ENCODE peak calls at places on chromosomes 7 and 10, in seven cellular contexts. Q is bronchial epithelial cell, T is body of pancreas, D is prostate gland, H is adrenal gland, C is H7, M is psoas muscle. I is an unnamed sample. For H3K36me3, the result is how much of the 10 kb centered on the place peaks cover.

GRCh38 chr10:99370993-99371392 is 41.8 kb downstream of the CNNM1 start:
- DNase-seq in Q (peak), T (no peak), D (no peak), H (no peak), C (no peak), M (no peak), I (no peak)

GRCh38 chr10:25933653-25934608 is at the start of gene MYO3A:
- DNase-seq in Q (no peak), T (peak), D (no peak), H (no peak), C (peak), M (no peak), I (no peak)

GRCh38 chr10:3471927-3472704 is 299.5 kb upstream of the PITRM1 start:
- DNase-seq in Q (peak), T (no peak), D (peak), H (no peak), C (no peak), M (no peak), I (no peak)

GRCh38 chr10:27752673-27753237 is 7.1 kb upstream of the MKX start:
- DNase-seq in Q (no peak), T (no peak), D (no peak), H (no peak), C (no peak), M (no peak), I (no peak)

GRCh38 chr10:9792181-9792580 is 1225.5 kb upstream of the CELF2 start:
- DNase-seq in Q (peak), T (no peak), D (no peak), H (no peak), C (no peak), M (no peak), I (no peak)

GRCh38 chr7:119664601-119665000 is 608.4 kb upstream of the KCND2 start:
- DNase-seq in Q (peak), T (no peak), D (no peak), H (no peak), C (no peak), M (no peak), I (no peak)

GRCh38 chr7:27154369-27154768 is 2.0 kb upstream of the HOXA3 start:
- DNase-seq in Q (no peak), T (peak), D (no peak), H (no peak), C (peak), M (peak), I (no peak)

GRCh38 chr7:74092321-74092963 is 8.8 kb downstream of the LIMK1 start:
- DNase-seq in Q (no peak), T (no peak), D (no peak), H (peak), C (peak), M (peak), I (no peak)

GRCh38 chr7:149321978-149322541 is 60.1 kb downstream of the ZNF783 start:
- DNase-seq in Q (no peak), T (no peak), D (no peak), H (no peak), C (no peak), M (no peak), I (no peak)

GRCh38 chr10:12801214-12802087 is 200.1 kb downstream of the CCDC3 start:
- DNase-seq in Q (peak), T (no peak), D (no peak), H (no peak), C (no peak), M (no peak), I (no peak)

GRCh38 chr7:99489235-99489634 is 10.8 kb downstream of the ZNF394 start:
- DNase-seq in Q (no peak), T (no peak), D (no peak), H (no peak), C (peak), M (peak), I (no peak)

GRCh38 chr10:43396061-43396927 is 12.7 kb downstream of the HNRNPF start:
- DNase-seq in Q (peak), T (peak), D (peak), H (peak), C (peak), M (peak), I (no peak)

GRCh38 chr7:27946351-27946750 is 206.4 kb downstream of the TAX1BP1 start:
- DNase-seq in Q (no peak), T (no peak), D (no peak), H (no peak), C (no peak), M (no peak), I (no peak)

GRCh38 chr7:36315309-36315948 is 74.2 kb upstream of the ANLN start:
- DNase-seq in Q (peak), T (no peak), D (no peak), H (peak), C (peak), M (no peak), I (no peak)

GRCh38 chr10:11533328-11533781 is 78.1 kb downstream of the USP6NL start:
- DNase-seq in Q (no peak), T (no peak), D (no peak), H (no peak), C (no peak), M (no peak), I (no peak)

GRCh38 chr10:69279110-69279509 is 814 bp downstream of the HK1 start:
- DNase-seq in Q (no peak), T (no peak), D (no peak), H (no peak), C (no peak), M (no peak), I (no peak)

GRCh38 chr10:109480836-109481235 is 442.5 kb downstream of the XPNPEP1 start:
- DNase-seq in Q (peak), T (no peak), D (no peak), H (no peak), C (no peak), M (no peak), I (no peak)

GRCh38 chr7:135690566-135690965 is 28.3 kb downstream of the STMP1 start:
- DNase-seq in Q (no peak), T (no peak), D (no peak), H (no peak), C (no peak), M (no peak), I (no peak)

GRCh38 chr10:3037182-3037581 is 30.2 kb upstream of the PFKP start:
- DNase-seq in Q (no peak), T (no peak), D (no peak), H (no peak), C (no peak), M (no peak), I (no peak)

GRCh38 chr7:148485618-148486017 is 104.9 kb upstream of the C7orf33 start:
- DNase-seq in Q (peak), T (no peak), D (no peak), H (no peak), C (no peak), M (no peak), I (no peak)

GRCh38 chr7:139776486-139777303 is 1.1 kb downstream of the HIPK2 start:
- DNase-seq in Q (peak), T (peak), D (peak), H (peak), C (peak), M (no peak), I (no peak)

GRCh38 chr10:14523286-14523685 is 192.6 kb upstream of the FRMD4A start:
- DNase-seq in Q (no peak), T (no peak), D (no peak), H (no peak), C (no peak), M (no peak), I (no peak)

GRCh38 chr7:116528008-116528789 is 3.4 kb downstream of the CAV1 start:
- DNase-seq in Q (peak), T (no peak), D (no peak), H (peak), C (no peak), M (peak), I (peak)

GRCh38 chr10:12784646-12785045 is 216.9 kb downstream of the CCDC3 start:
- DNase-seq in Q (no peak), T (no peak), D (no peak), H (no peak), C (no peak), M (no peak), I (no peak)

GRCh38 chr7:69630292-69630691 is 32.0 kb downstream of the AUTS2 start:
- DNase-seq in Q (peak), T (no peak), D (no peak), H (peak), C (no peak), M (no peak), I (no peak)

GRCh38 chr7:25584557-25584956 is 356.3 kb upstream of the NPVF start:
- DNase-seq in Q (no peak), T (no peak), D (no peak), H (no peak), C (no peak), M (no peak), I (no peak)

GRCh38 chr7:80830584-80831319 is 88.1 kb downstream of the SEMA3C start:
- DNase-seq in Q (peak), T (no peak), D (no peak), H (no peak), C (no peak), M (no peak), I (no peak)

GRCh38 chr10:118735294-118735693 is 19.5 kb downstream of the CACUL1 start:
- DNase-seq in Q (peak), T (no peak), D (no peak), H (no peak), C (no peak), M (no peak), I (no peak)

GRCh38 chr10:94194256-94194655 is 168.5 kb downstream of the NOC3L start:
- DNase-seq in Q (peak), T (no peak), D (no peak), H (no peak), C (no peak), M (no peak), I (no peak)

GRCh38 chr10:14859043-14859442 is 19.6 kb upstream of the SUV39H2 start:
- DNase-seq in Q (no peak), T (no peak), D (no peak), H (no peak), C (no peak), M (no peak), I (no peak)

GRCh38 chr7:127137146-127137545 is 115.6 kb downstream of the GRM8 start:
- DNase-seq in Q (no peak), T (no peak), D (no peak), H (no peak), C (no peak), M (no peak), I (no peak)

GRCh38 chr7:20661884-20662283 is 46.4 kb downstream of the ABCB5 start:
- DNase-seq in Q (no peak), T (no peak), D (no peak), H (no peak), C (no peak), M (no peak), I (no peak)

DNA sequence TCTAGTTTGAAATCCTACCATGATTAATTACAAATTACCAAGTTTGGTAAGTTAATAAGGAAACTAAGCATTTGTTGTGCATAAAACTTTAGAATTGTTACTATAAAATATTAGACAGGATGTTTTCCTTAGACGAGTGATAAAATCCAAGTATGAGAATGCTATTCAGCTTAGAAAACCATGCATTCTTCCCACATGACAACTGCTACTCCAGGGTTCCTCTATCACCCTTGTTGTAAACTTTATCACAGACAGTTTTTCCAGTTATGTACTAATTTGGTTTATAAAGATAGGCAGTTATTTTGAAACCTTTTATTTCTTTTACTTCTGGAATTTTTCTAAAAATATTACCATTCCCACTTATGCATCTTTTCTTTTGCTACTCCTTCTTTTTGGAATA is 52.0 kb downstream of the SIRT1 start:
- DNase-seq in Q (no peak), T (no peak), D (no peak), H (no peak), C (no peak), M (no peak), I (no peak)
- H3K36me3 ChIP-seq in Q (under half), T (under half), D (under half), H (under half), C (under half), M (half or more), I (under half)

GRCh38 chr10:97759157-97759980 is 12.4 kb downstream of the SFRP5 start:
- DNase-seq in Q (peak), T (peak), D (peak), H (peak), C (peak), M (peak), I (no peak)
- H3K36me3 ChIP-seq in Q (under half), T (under half), D (under half), H (under half), C (under half), M (half or more), I (under half)

DNA sequence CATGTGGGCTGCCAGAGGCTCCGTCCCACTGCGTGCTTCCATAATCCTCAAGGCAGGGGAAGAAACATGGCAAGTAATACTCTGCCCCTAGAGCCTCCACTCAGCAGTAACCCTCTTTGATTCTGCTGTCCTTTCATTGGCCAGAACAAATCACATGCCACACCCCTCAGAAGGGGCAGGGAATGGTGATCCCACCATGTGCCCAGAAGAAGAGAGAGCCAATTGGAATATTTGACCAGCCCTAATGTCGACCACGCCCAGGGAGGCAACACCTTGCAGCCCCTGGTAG is 114.8 kb upstream of the ZMIZ1 start:
- DNase-seq in Q (no peak), T (no peak), D (no peak), H (no peak), C (no peak), M (no peak), I (no peak)
- H3K36me3 ChIP-seq in Q (under half), T (under half), D (under half), H (under half), C (under half), M (under half), I (under half)

GRCh38 chr7:44212018-44212417 is 11.2 kb downstream of the YKT6 start:
- DNase-seq in Q (no peak), T (no peak), D (no peak), H (no peak), C (peak), M (peak), I (no peak)

GRCh38 chr7:44213872-44214595 is 13.3 kb downstream of the YKT6 start:
- DNase-seq in Q (peak), T (no peak), D (no peak), H (no peak), C (peak), M (peak), I (no peak)

GRCh38 chr7:44211126-44211675 is 10.4 kb downstream of the YKT6 start:
- DNase-seq in Q (no peak), T (no peak), D (no peak), H (no peak), C (peak), M (peak), I (no peak)

GRCh38 chr7:44212581-44213184 is 11.9 kb downstream of the YKT6 start:
- DNase-seq in Q (no peak), T (no peak), D (no peak), H (no peak), C (no peak), M (peak), I (no peak)

DNA sequence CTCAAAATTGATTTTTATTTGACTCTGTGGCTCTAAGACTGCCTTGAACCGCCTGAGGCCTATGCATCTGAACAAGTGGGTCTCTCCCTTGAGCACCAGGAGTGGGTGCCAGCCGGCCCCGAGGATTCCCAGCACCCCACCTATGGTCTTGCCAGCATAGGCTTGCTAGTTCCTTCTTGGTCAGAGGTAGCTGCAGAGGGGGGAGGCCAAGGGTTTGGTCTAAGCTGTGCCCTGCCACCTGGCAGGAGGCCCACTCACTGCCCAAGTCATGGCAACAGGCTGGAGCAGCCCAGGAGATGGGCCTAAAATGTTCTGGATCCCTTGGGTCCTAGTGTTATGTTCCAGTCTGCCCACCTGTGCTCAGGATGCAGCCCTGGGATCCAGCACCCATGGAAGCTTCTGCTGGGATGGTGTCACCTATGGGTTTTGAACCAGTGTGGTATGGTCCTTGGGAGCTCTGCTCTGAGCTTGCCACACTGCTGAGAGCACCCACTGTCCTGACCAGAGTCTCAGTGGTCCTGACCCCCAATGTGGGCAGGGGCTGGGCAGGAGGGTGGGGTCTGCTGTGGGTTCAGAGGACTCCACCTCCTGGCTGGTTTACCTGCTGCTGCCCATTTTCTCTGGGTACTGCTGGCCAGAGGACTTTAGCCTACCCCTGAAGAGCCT is 12.6 kb downstream of the YKT6 start:
- DNase-seq in Q (no peak), T (no peak), D (no peak), H (no peak), C (no peak), M (peak), I (no peak)
- H3K36me3 ChIP-seq in Q (under half), T (under half), D (under half), H (under half), C (under half), M (under half), I (under half)

GRCh38 chr10:79220296-79220695 is 127.0 kb upstream of the PPIF start:
- DNase-seq in Q (no peak), T (no peak), D (no peak), H (no peak), C (peak), M (no peak), I (no peak)
- H3K36me3 ChIP-seq in Q (under half), T (under half), D (under half), H (under half), C (under half), M (under half), I (under half)

DNA sequence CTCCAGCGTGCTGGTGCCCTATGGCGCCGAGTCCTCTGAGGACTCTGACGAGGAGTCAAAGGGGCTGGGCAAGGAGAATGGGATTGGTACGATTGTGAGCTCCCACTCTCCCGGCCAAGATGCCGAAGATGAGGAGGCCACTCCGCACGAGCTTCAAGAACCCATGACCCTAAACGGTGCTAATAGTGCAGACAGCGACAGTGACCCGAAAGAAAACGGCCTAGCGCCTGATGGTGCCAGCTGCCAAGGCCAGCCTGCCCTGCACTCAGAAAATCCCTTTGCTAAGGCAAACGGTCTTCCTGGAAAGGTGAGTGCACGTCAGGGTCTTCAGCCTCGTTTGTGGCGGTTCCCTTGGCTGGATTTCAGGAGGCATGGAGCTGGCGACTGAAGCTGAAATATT is 118.8 kb downstream of the ANKRD61 start:
- DNase-seq in Q (no peak), T (no peak), D (no peak), H (no peak), C (no peak), M (no peak), I (no peak)
- H3K36me3 ChIP-seq in Q (under half), T (half or more), D (under half), H (under half), C (under half), M (half or more), I (half or more)

GRCh38 chr7:3245077-3245476 is 56.0 kb upstream of the SDK1 start:
- DNase-seq in Q (no peak), T (no peak), D (no peak), H (no peak), C (no peak), M (no peak), I (no peak)

GRCh38 chr7:3243680-3244079 is 57.4 kb upstream of the SDK1 start:
- DNase-seq in Q (peak), T (no peak), D (no peak), H (no peak), C (no peak), M (no peak), I (no peak)

GRCh38 chr7:3244241-3244814 is 56.7 kb upstream of the SDK1 start:
- DNase-seq in Q (peak), T (no peak), D (no peak), H (no peak), C (no peak), M (no peak), I (no peak)

GRCh38 chr7:3246133-3246532 is 54.9 kb upstream of the SDK1 start:
- DNase-seq in Q (no peak), T (no peak), D (no peak), H (no peak), C (no peak), M (no peak), I (no peak)

GRCh38 chr7:3245721-3246120 is 55.3 kb upstream of the SDK1 start:
- DNase-seq in Q (no peak), T (no peak), D (no peak), H (no peak), C (no peak), M (no peak), I (no peak)
- H3K36me3 ChIP-seq in Q (under half), T (under half), D (under half), H (under half), C (under half), M (under half), I (under half)